ENCODE peak calls at places on chromosomes 12 and 14, in eight cellular contexts. M is nephron progenitor cell, J is NT2/D1, E is ureter, N is left cardiac atrium, P is fibroblast of the aortic adventitia, Z is ascending aorta, K is small intestine. G is an unnamed sample.

GRCh38 chr12:53974084-53975018 is at the start of gene HOTAIR:
- DNase-seq in M (no peak), J (no peak), E (no peak), N (no peak), P (no peak), Z (no peak), K (peak), G (no peak)

GRCh38 chr14:99662846-99663245 is 17.9 kb downstream of the HHIPL1 start:
- DNase-seq in M (no peak), J (no peak), E (no peak), N (no peak), P (no peak), Z (no peak), K (no peak), G (no peak)

GRCh38 chr14:71714225-71714624 is 218.0 kb upstream of the RGS6 start:
- DNase-seq in M (no peak), J (no peak), E (no peak), N (no peak), P (peak), Z (no peak), K (no peak), G (no peak)

GRCh38 chr12:6167327-6168280 is 32.6 kb upstream of the CD9 start:
- DNase-seq in M (no peak), J (no peak), E (no peak), N (peak), P (peak), Z (peak), K (peak), G (peak)

GRCh38 chr12:3389911-3390310 is 101.1 kb upstream of the PRMT8 start:
- DNase-seq in M (no peak), J (no peak), E (no peak), N (no peak), P (no peak), Z (no peak), K (no peak), G (no peak)

GRCh38 chr12:122935318-122935717 is 30.9 kb downstream of the ABCB9 start:
- DNase-seq in M (peak), J (no peak), E (no peak), N (no peak), P (no peak), Z (no peak), K (no peak), G (no peak)

GRCh38 chr12:11482955-11483354 is 87.6 kb upstream of the PRB2 start:
- DNase-seq in M (no peak), J (no peak), E (no peak), N (no peak), P (peak), Z (no peak), K (no peak), G (no peak)

GRCh38 chr14:61565836-61566536 is 129.3 kb upstream of the HIF1A start:
- DNase-seq in M (no peak), J (no peak), E (no peak), N (no peak), P (peak), Z (no peak), K (no peak), G (no peak)

GRCh38 chr12:58487280-58488141 is 432.8 kb downstream of the LRIG3 start:
- DNase-seq in M (no peak), J (no peak), E (no peak), N (no peak), P (peak), Z (no peak), K (no peak), G (no peak)

GRCh38 chr12:76384560-76384959 is 36.3 kb upstream of the BBS10 start:
- DNase-seq in M (no peak), J (no peak), E (no peak), N (no peak), P (no peak), Z (no peak), K (no peak), G (no peak)

GRCh38 chr14:36718216-36718615 is 56.6 kb downstream of the PAX9 start:
- DNase-seq in M (no peak), J (no peak), E (no peak), N (no peak), P (no peak), Z (no peak), K (no peak), G (no peak)

GRCh38 chr14:23131482-23131881 is 12.4 kb upstream of the CEBPE start:
- DNase-seq in M (no peak), J (no peak), E (no peak), N (no peak), P (no peak), Z (no peak), K (no peak), G (no peak)

GRCh38 chr12:28082101-28082500 is 108.2 kb upstream of the CCDC91 start:
- DNase-seq in M (no peak), J (no peak), E (no peak), N (no peak), P (no peak), Z (no peak), K (no peak), G (no peak)

GRCh38 chr12:68198490-68199086 is 27.0 kb downstream of the IL26 start:
- DNase-seq in M (no peak), J (no peak), E (no peak), N (no peak), P (no peak), Z (no peak), K (no peak), G (no peak)

GRCh38 chr14:76348898-76349297 is 27.0 kb upstream of the ESRRB start:
- DNase-seq in M (no peak), J (peak), E (no peak), N (peak), P (peak), Z (peak), K (no peak), G (no peak)

GRCh38 chr12:64390275-64390851 is at the start of gene C12orf56:
- DNase-seq in M (no peak), J (no peak), E (no peak), N (peak), P (peak), Z (no peak), K (peak), G (no peak)

GRCh38 chr14:41605550-41606248 is 977 bp upstream of the LRFN5 start:
- DNase-seq in M (peak), J (no peak), E (no peak), N (peak), P (peak), Z (no peak), K (no peak), G (no peak)

GRCh38 chr12:96078281-96078761 is 42.9 kb upstream of the LTA4H start:
- DNase-seq in M (no peak), J (no peak), E (peak), N (peak), P (peak), Z (peak), K (no peak), G (peak)

GRCh38 chr14:69485261-69485660 is 733 bp downstream of the PLEKHD1 start:
- DNase-seq in M (no peak), J (no peak), E (no peak), N (no peak), P (no peak), Z (no peak), K (no peak), G (no peak)

GRCh38 chr12:59444932-59445331 is 150.9 kb upstream of the SLC16A7 start:
- DNase-seq in M (no peak), J (no peak), E (no peak), N (no peak), P (peak), Z (no peak), K (no peak), G (no peak)

G was measured in suprapubic skin.